ENCODE peak calls at places on chromosome 16, in six cellular contexts. C is CD4-positive, alpha-beta T cell; R is GM10248; N is cardiac fibroblast; Q is AG09319; V is heart left ventricle. W is an unnamed sample.

GRCh38 chr16:51110618-51111234 is 40.3 kb downstream of the SALL1 start:
- DNase-seq in C (no peak), R (no peak), N (no peak), Q (no peak), V (no peak), W (no peak)

GRCh38 chr16:88560722-88561484 is 9.3 kb upstream of the ZC3H18 start:
- DNase-seq in C (no peak), R (no peak), N (peak; percentile 22), Q (no peak), V (no peak), W (no peak)

GRCh38 chr16:69542974-69543373 is 22.8 kb upstream of the NFAT5 start:
- DNase-seq in C (no peak), R (no peak), N (peak; percentile 57), Q (no peak), V (no peak), W (no peak)

GRCh38 chr16:69003500-69003899 is 102.0 kb upstream of the HAS3 start:
- DNase-seq in C (no peak), R (no peak), N (peak; percentile 13), Q (no peak), V (no peak), W (no peak)

GRCh38 chr16:27446721-27447120 is 44.7 kb downstream of the IL21R start:
- DNase-seq in C (peak; percentile 77), R (no peak), N (no peak), Q (no peak), V (no peak), W (no peak)

GRCh38 chr16:81723098-81723723 is 55.9 kb upstream of the PLCG2 start:
- DNase-seq in C (peak; percentile 11), R (peak; percentile 72), N (peak; percentile 89), Q (peak; percentile 55), V (peak; percentile 34), W (peak; percentile 72)

GRCh38 chr16:51151435-51151950 is 423 bp upstream of the SALL1 start:
- DNase-seq in C (no peak), R (no peak), N (peak; percentile 13), Q (peak; percentile 64), V (no peak), W (no peak)

GRCh38 chr16:29811896-29812665 is at the start of gene PRRT2:
- DNase-seq in C (no peak), R (peak; percentile 51), N (peak; percentile 35), Q (no peak), V (peak; percentile 81), W (peak; percentile 65)

GRCh38 chr16:71927383-71927782 is 32.1 kb downstream of the IST1 start:
- DNase-seq in C (no peak), R (no peak), N (peak; percentile 93), Q (peak; percentile 72), V (peak; percentile 60), W (no peak)

GRCh38 chr16:7303677-7304200 is 28.9 kb upstream of the RBFOX1 start:
- DNase-seq in C (no peak), R (no peak), N (no peak), Q (no peak), V (no peak), W (no peak)

GRCh38 chr16:55367796-55368195 is 43.8 kb downstream of the IRX6 start:
- DNase-seq in C (no peak), R (no peak), N (peak; percentile 38), Q (no peak), V (no peak), W (no peak)

GRCh38 chr16:66845791-66846221 is 1.6 kb downstream of the CA7 start:
- DNase-seq in C (no peak), R (no peak), N (no peak), Q (no peak), V (no peak), W (no peak)

GRCh38 chr16:71781741-71782140 is 26.9 kb downstream of the AP1G1 start:
- DNase-seq in C (no peak), R (no peak), N (peak; percentile 43), Q (no peak), V (no peak), W (no peak)

GRCh38 chr16:15874745-15875314 is 13.6 kb downstream of the CEP20 start:
- DNase-seq in C (no peak), R (no peak), N (peak; percentile 83), Q (peak; percentile 45), V (peak; percentile 40), W (no peak)

GRCh38 chr16:68995011-68995504 is 110.4 kb upstream of the HAS3 start:
- DNase-seq in C (no peak), R (no peak), N (peak; percentile 78), Q (no peak), V (no peak), W (no peak)

GRCh38 chr16:67967183-67967955 is 1.1 kb downstream of the SLC12A4 start:
- DNase-seq in C (no peak), R (no peak), N (peak; percentile 41), Q (no peak), V (no peak), W (no peak)

GRCh38 chr16:89873109-89873821 is at the start of gene TCF25:
- DNase-seq in C (peak; percentile 82), R (peak; percentile 94), N (peak; percentile 89), Q (peak; percentile 52), V (peak; percentile 86), W (peak; percentile 95)
- TF ChIP-seq CTCF in C (no peak), R (no peak), N (no peak), Q (no peak), V (no peak), W (no peak)

DNA sequence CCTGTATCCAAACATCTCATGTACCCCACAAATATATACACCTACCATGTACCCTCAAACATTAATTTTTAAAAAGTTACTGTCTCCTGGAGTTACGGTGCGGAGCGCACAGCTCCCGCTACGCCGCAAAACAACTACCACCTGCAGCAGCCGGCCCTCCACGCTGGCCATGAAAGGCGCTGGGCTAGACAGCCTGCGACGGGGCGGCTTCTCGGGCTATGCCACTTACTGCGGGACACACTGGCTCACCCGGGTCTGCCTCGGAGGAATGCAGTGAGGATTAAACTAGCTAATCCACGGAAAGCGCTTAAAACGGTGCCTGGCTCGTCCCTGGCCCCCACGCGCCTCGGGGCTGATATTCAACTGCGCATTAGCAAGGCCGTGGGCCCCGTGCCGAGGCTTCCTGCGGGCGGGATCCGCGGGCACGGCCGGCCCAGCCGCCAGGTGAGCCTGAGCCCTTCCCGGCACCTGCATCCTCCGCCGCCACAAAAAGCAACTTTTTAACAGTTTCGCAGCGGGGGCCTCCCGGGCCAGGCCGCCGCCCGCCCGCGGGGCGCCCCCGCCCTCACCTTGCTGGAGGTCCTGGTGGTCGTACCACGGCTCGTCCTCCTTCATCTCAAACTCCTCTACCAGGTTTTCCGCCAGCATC is 633 bp downstream of the CDR2 start:
- DNase-seq in C (peak; percentile 42), R (peak; percentile 35), N (peak; percentile 34), Q (no peak), V (peak; percentile 50), W (peak; percentile 38)
- TF ChIP-seq CTCF in C (no peak), R (no peak), N (no peak), Q (no peak), V (no peak), W (no peak)

DNA sequence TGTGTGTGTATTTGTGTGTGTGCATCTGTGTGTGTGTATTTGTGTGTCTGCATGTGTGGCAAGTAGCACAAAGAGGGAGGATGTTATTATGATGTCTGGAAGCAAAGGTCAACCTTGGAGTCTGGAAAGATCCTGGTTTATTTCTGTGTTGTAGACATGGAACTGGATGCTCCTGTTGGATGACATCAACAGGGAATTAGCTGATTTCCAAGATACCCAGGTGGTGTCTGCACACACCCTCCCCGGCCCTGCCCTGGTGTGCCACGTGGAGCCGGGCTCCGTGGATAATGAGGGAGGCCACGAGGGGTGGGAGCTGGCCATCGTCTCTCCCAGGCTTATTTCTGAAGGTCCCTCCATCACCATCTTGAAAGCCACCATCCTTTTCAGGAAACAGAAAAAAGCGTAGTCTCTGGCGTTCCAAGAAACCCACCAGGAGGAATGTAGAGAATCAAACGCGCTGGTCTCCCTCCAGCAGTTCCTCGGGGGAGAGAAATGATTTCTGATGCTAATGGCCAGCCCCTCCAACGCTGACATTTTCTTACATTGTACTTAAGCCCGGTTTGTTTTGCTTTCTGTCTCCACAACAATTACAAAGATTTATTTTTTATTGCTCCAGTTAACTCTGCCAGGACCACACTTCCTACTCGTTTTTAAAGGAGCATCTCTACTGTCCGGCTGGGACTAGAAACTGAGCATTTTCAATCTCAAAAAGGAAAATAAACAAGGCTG is 93.3 kb downstream of the FOXL1 start:
- DNase-seq in C (no peak), R (no peak), N (no peak), Q (no peak), V (no peak), W (no peak)
- TF ChIP-seq CTCF in C (no peak), R (no peak), N (no peak), Q (no peak), V (no peak), W (no peak)

DNA sequence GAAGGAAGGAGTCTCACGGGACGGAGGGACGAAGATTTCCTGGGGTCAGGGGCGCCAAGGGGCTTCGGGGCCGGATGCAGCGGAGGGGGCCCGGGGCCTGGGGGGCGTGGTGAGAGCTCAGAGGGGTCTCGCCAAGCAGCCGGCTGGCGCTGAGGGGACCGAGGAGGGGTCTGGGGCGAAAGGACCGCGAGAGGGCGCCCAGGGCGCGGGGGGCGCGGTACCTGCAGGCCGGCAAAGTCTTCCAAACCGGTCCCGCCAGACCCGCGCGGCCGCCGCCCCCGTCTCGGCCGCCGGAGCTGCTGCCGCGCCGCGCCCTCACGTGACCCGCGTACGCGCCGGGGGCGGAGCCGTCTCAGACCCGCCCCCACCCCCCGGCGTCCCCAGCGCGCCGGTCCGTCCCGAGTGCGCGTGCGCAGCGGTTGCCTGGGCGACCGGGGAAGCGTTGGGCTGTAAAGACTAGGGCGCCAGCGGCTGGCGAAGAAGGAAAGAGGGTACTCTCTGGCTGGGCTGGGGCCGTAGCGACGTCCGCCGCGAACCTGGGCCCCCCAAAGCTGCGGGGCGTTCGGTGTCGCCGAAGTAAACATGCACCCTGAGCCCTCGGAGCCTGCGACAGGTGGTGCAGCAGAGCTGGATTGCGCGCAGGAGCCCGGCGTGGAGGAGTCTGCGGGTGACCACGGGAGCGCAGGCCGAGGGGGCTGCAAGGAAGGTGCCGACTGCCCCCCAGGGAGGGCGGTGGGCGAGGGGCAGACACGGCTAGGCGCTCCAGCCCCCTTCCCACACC is at the start of the genes DNAAF1 and HSDL1:
- DNase-seq in C (peak; percentile 92), R (peak; percentile 99), N (peak; percentile 81), Q (peak; percentile 45), V (peak; percentile 91), W (peak; percentile 99)
- TF ChIP-seq CTCF in C (no peak), R (peak; percentile 12), N (no peak), Q (no peak), V (no peak), W (no peak)